ENCODE peak calls at places on chromosome 14, in five cellular contexts. C is C1 segment of cervical spinal cord; U is CD4-positive, alpha-beta memory T cell; F is NCI-H446; E is K562. J is an unnamed sample.

GRCh38 chr14:74239848-74240793 is 872 bp downstream of the VSX2 start:
- DNase-seq in C (no peak), U (no peak), F (no peak), E (no peak), J (no peak)

GRCh38 chr14:83172363-83172762 is 1638.7 kb upstream of the SEL1L start:
- DNase-seq in C (no peak), U (no peak), F (no peak), E (no peak), J (no peak)

GRCh38 chr14:104639889-104640548 is 35.4 kb upstream of the TMEM179 start:
- DNase-seq in C (peak; percentile 19), U (peak; percentile 24), F (peak; percentile 91), E (peak; percentile 83), J (peak; percentile 31)

GRCh38 chr14:32720927-32721326 is 217.8 kb upstream of the NPAS3 start:
- DNase-seq in C (no peak), U (no peak), F (no peak), E (no peak), J (no peak)

GRCh38 chr14:52266782-52267181 is 716 bp upstream of the PTGDR start:
- DNase-seq in C (no peak), U (no peak), F (no peak), E (no peak), J (no peak)

GRCh38 chr14:39393289-39393688 is 38.9 kb downstream of the FBXO33 start:
- DNase-seq in C (no peak), U (no peak), F (no peak), E (no peak), J (no peak)

GRCh38 chr14:96989293-96989692 is 192.1 kb downstream of the VRK1 start:
- DNase-seq in C (peak; percentile 17), U (no peak), F (no peak), E (no peak), J (no peak)

GRCh38 chr14:65704412-65704811 is 291.9 kb downstream of the FUT8 start:
- DNase-seq in C (no peak), U (no peak), F (peak; percentile 12), E (no peak), J (no peak)

GRCh38 chr14:63951025-63951424 is 98.2 kb downstream of the SYNE2 start:
- DNase-seq in C (no peak), U (no peak), F (no peak), E (no peak), J (no peak)

GRCh38 chr14:53331247-53331646 is 178.1 kb upstream of the DDHD1 start:
- DNase-seq in C (no peak), U (no peak), F (no peak), E (no peak), J (no peak)

GRCh38 chr14:32417956-32418552 is 89.0 kb downstream of the AKAP6 start:
- DNase-seq in C (no peak), U (no peak), F (peak; percentile 63), E (no peak), J (no peak)

GRCh38 chr14:105292810-105293711 is 7.7 kb downstream of the BRF1 start:
- DNase-seq in C (no peak), U (no peak), F (no peak), E (no peak), J (no peak)

GRCh38 chr14:47300801-47301200 is 374.6 kb downstream of the MDGA2 start:
- DNase-seq in C (no peak), U (no peak), F (no peak), E (no peak), J (no peak)

GRCh38 chr14:32724864-32725550 is 213.7 kb upstream of the NPAS3 start:
- DNase-seq in C (no peak), U (no peak), F (no peak), E (no peak), J (no peak)

GRCh38 chr14:102878174-102878969 is 44.1 kb upstream of the AMN start:
- DNase-seq in C (no peak), U (no peak), F (no peak), E (peak; percentile 17), J (no peak)

J was measured in DND-41.